ENCODE peak calls at places on chromosomes 11 and 22, in five cellular contexts. One of them, this sample, is unnamed.

GRCh38 chr11:30535818-30536217 is 50.3 kb downstream of the MPPED2 start:
- DNase-seq in T-helper 1 cell: no peak
- DNase-seq in stimulated activated CD4-positive, alpha-beta T cell treated with anti-CD3 and anti-CD28 coated beads, Interleukin-4, amount 100 ng/mL, for 48 hours: no peak
- DNase-seq in activated CD4-positive, alpha-beta T cell treated with anti-CD3 and anti-CD28 coated beads, Interleukin-2, amount 10 ng/mL, durations not matched to agents 7 days and 5 days: no peak
- DNase-seq in lower leg skin: no peak
- DNase-seq in this sample: no peak

GRCh38 chr22:38109391-38110000 is 988 bp downstream of the BAIAP2L2 start:
- DNase-seq in lower leg skin: no peak
- DNase-seq in stimulated activated CD4-positive, alpha-beta T cell treated with anti-CD3 and anti-CD28 coated beads, Interleukin-4, amount 100 ng/mL, for 48 hours: no peak
- DNase-seq in activated CD4-positive, alpha-beta T cell treated with anti-CD3 and anti-CD28 coated beads, Interleukin-2, amount 10 ng/mL, durations not matched to agents 7 days and 5 days: no peak
- DNase-seq in T-helper 1 cell: no peak
- DNase-seq in this sample: no peak

GRCh38 chr22:42228480-42228879 is 42.0 kb downstream of the TCF20 start:
- DNase-seq in lower leg skin: no peak
- DNase-seq in stimulated activated CD4-positive, alpha-beta T cell treated with anti-CD3 and anti-CD28 coated beads, Interleukin-4, amount 100 ng/mL, for 48 hours: no peak
- DNase-seq in activated CD4-positive, alpha-beta T cell treated with anti-CD3 and anti-CD28 coated beads, Interleukin-2, amount 10 ng/mL, durations not matched to agents 7 days and 5 days: no peak
- DNase-seq in T-helper 1 cell: no peak
- DNase-seq in this sample: no peak

GRCh38 chr22:33438273-33438672 is 380.1 kb upstream of the SYN3 start:
- DNase-seq in T-helper 1 cell: no peak
- DNase-seq in stimulated activated CD4-positive, alpha-beta T cell treated with anti-CD3 and anti-CD28 coated beads, Interleukin-4, amount 100 ng/mL, for 48 hours: no peak
- DNase-seq in activated CD4-positive, alpha-beta T cell treated with anti-CD3 and anti-CD28 coated beads, Interleukin-2, amount 10 ng/mL, durations not matched to agents 7 days and 5 days: no peak
- DNase-seq in lower leg skin: no peak
- DNase-seq in this sample: no peak

GRCh38 chr11:11620966-11621880 is 582 bp downstream of the GALNT18 start:
- DNase-seq in T-helper 1 cell: no peak
- DNase-seq in stimulated activated CD4-positive, alpha-beta T cell treated with anti-CD3 and anti-CD28 coated beads, Interleukin-4, amount 100 ng/mL, for 48 hours: peak; percentile 18
- DNase-seq in activated CD4-positive, alpha-beta T cell treated with anti-CD3 and anti-CD28 coated beads, Interleukin-2, amount 10 ng/mL, durations not matched to agents 7 days and 5 days: peak; percentile 33
- DNase-seq in lower leg skin: no peak
- DNase-seq in this sample: no peak

GRCh38 chr11:8247312-8247711 is 16.4 kb downstream of the LMO1 start:
- DNase-seq in lower leg skin: no peak
- DNase-seq in stimulated activated CD4-positive, alpha-beta T cell treated with anti-CD3 and anti-CD28 coated beads, Interleukin-4, amount 100 ng/mL, for 48 hours: peak; percentile 25
- DNase-seq in activated CD4-positive, alpha-beta T cell treated with anti-CD3 and anti-CD28 coated beads, Interleukin-2, amount 10 ng/mL, durations not matched to agents 7 days and 5 days: peak; percentile 20
- DNase-seq in T-helper 1 cell: no peak
- DNase-seq in this sample: no peak

GRCh38 chr11:73554677-73555320 is 43.1 kb downstream of the FAM168A start:
- DNase-seq in T-helper 1 cell: no peak
- DNase-seq in activated CD4-positive, alpha-beta T cell treated with anti-CD3 and anti-CD28 coated beads, Interleukin-2, amount 10 ng/mL, durations not matched to agents 7 days and 5 days: no peak
- DNase-seq in lower leg skin: no peak
- DNase-seq in stimulated activated CD4-positive, alpha-beta T cell treated with anti-CD3 and anti-CD28 coated beads, Interleukin-4, amount 100 ng/mL, for 48 hours: no peak
- DNase-seq in this sample: no peak

GRCh38 chr22:23767673-23768548 is at the start of gene CHCHD10:
- DNase-seq in stimulated activated CD4-positive, alpha-beta T cell treated with anti-CD3 and anti-CD28 coated beads, Interleukin-4, amount 100 ng/mL, for 48 hours: peak; percentile 71
- DNase-seq in T-helper 1 cell: peak; percentile 49
- DNase-seq in activated CD4-positive, alpha-beta T cell treated with anti-CD3 and anti-CD28 coated beads, Interleukin-2, amount 10 ng/mL, durations not matched to agents 7 days and 5 days: peak; percentile 78
- DNase-seq in lower leg skin: peak; percentile 74
- DNase-seq in this sample: peak; percentile 76

This sample was measured in breast epithelium.